ENCODE peak calls at places on chromosomes 3 and 15, in nine cellular contexts. R is naive thymus-derived CD4-positive, alpha-beta T cell; O is uterus; I is A549; Y is Panc1; A is transverse colon; U is A673; W is PC-3; F is fibroblast of lung. E is an unnamed sample. For H3K4me1, the result is how much of the 10 kb centered on the place peaks cover.

GRCh38 chr15:53033709-53034108 is 243.6 kb upstream of the ONECUT1 start:
- DNase-seq in I (no peak), W (no peak), Y (no peak), U (no peak), O (no peak), F (no peak), A (no peak), R (no peak), E (no peak)

GRCh38 chr3:48614044-48614443 is 4.6 kb upstream of the UQCRC1 start:
- DNase-seq in O (no peak), R (no peak), A (no peak), U (no peak), F (peak), W (peak), I (no peak), Y (no peak), E (no peak)

GRCh38 chr3:135103913-135104312 is 308.9 kb downstream of the EPHB1 start:
- DNase-seq in Y (no peak), F (no peak), O (no peak), U (no peak), W (no peak), A (no peak), I (no peak), R (no peak), E (no peak)

GRCh38 chr3:124760601-124761000 is 30.3 kb downstream of the UMPS start:
- DNase-seq in F (peak), O (no peak), W (no peak), R (no peak), A (no peak), U (peak), I (no peak), Y (no peak), E (no peak)

GRCh38 chr3:184018424-184018973 is 815 bp upstream of the ABCC5 start:
- DNase-seq in O (no peak), Y (no peak), F (no peak), I (no peak), A (no peak), R (no peak), U (no peak), W (no peak), E (no peak)

GRCh38 chr3:16249336-16249735 is 15.4 kb downstream of the DPH3 start:
- DNase-seq in A (no peak), F (peak), U (peak), W (peak), I (peak), O (no peak), Y (no peak), R (no peak), E (no peak)

GRCh38 chr3:36992806-36993325 is at the start of gene EPM2AIP1:
- DNase-seq in W (no peak), F (no peak), R (no peak), I (no peak), U (peak), A (no peak), Y (no peak), O (no peak), E (no peak)

GRCh38 chr3:72008226-72008996 is 223.5 kb upstream of the PROK2 start:
- DNase-seq in O (no peak), R (no peak), A (no peak), W (no peak), F (peak), U (no peak), I (no peak), Y (no peak), E (no peak)

GRCh38 chr3:179068779-179069530 is 2.7 kb downstream of the ZMAT3 start:
- DNase-seq in F (peak), W (peak), R (no peak), Y (no peak), A (peak), U (peak), I (peak), O (no peak), E (no peak)

GRCh38 chr15:67335534-67336222 is 81.1 kb downstream of the IQCH start:
- DNase-seq in A (no peak), R (no peak), O (no peak), I (no peak), W (peak), Y (no peak), F (no peak), U (no peak), E (no peak)

GRCh38 chr3:56869157-56869889 is 67.6 kb upstream of the ARHGEF3 start:
- DNase-seq in O (no peak), U (no peak), A (no peak), Y (no peak), F (peak), W (peak), I (no peak), R (no peak), E (no peak)

GRCh38 chr3:57370331-57370730 is 77.8 kb upstream of the ASB14 start:
- DNase-seq in U (no peak), F (peak), W (no peak), I (no peak), O (no peak), Y (no peak), R (no peak), A (no peak), E (no peak)

GRCh38 chr15:76964157-76964556 is 30.8 kb upstream of the PSTPIP1 start:
- DNase-seq in F (no peak), U (no peak), A (no peak), W (no peak), R (no peak), I (no peak), O (no peak), Y (no peak), E (no peak)

GRCh38 chr15:80940851-80941250 is 48.8 kb downstream of the MESD start:
- DNase-seq in U (no peak), W (no peak), I (no peak), A (no peak), O (peak), Y (no peak), F (no peak), R (no peak), E (no peak)

GRCh38 chr3:33417051-33417673 is 23.0 kb downstream of the UBP1 start:
- DNase-seq in R (no peak), O (no peak), W (peak), Y (no peak), F (peak), I (no peak), A (no peak), U (no peak), E (no peak)

GRCh38 chr15:39125904-39126303 is 455.0 kb upstream of the THBS1 start:
- DNase-seq in F (peak), O (no peak), U (peak), Y (no peak), W (peak), I (peak), A (peak), R (peak), E (no peak)

GRCh38 chr3:47299396-47300318 is 16.9 kb downstream of the KLHL18 start:
- DNase-seq in A (no peak), I (no peak), Y (no peak), W (no peak), U (no peak), F (no peak), R (no peak), O (no peak), E (no peak)

GRCh38 chr3:115885621-115886020 is 262.3 kb downstream of the GAP43 start:
- DNase-seq in W (peak), U (peak), R (no peak), I (no peak), Y (no peak), F (peak), O (no peak), A (no peak), E (no peak)

GRCh38 chr15:37873336-37873735 is 61.1 kb upstream of the TMCO5A start:
- DNase-seq in Y (no peak), F (peak), O (no peak), I (no peak), A (no peak), R (no peak), U (no peak), W (no peak), E (no peak)

GRCh38 chr3:43346990-43347749 is 60.8 kb downstream of the SNRK start:
- DNase-seq in F (peak), O (no peak), R (peak), I (no peak), A (peak), Y (no peak), U (no peak), W (no peak), E (no peak)

GRCh38 chr3:169640467-169641148 is 22.9 kb downstream of the MECOM start:
- DNase-seq in R (no peak), Y (no peak), F (no peak), A (no peak), U (no peak), W (no peak), O (no peak), I (no peak), E (no peak)

GRCh38 chr3:141360888-141361598 is 7.3 kb upstream of the ZBTB38 start:
- DNase-seq in F (peak), Y (peak), W (peak), O (no peak), R (peak), U (peak), I (peak), A (no peak), E (no peak)

GRCh38 chr3:47542614-47543173 is 29.2 kb upstream of the ELP6 start:
- DNase-seq in F (peak), I (no peak), W (no peak), U (peak), A (peak), R (no peak), Y (no peak), O (peak), E (peak)

GRCh38 chr3:182241777-182242556 is 530.2 kb downstream of the SOX2 start:
- DNase-seq in U (no peak), I (no peak), A (no peak), Y (no peak), W (no peak), F (peak), R (no peak), O (peak), E (no peak)

GRCh38 chr3:107982165-107982564 is 108.7 kb downstream of the CD47 start:
- DNase-seq in W (no peak), U (no peak), A (no peak), I (no peak), R (no peak), F (no peak), Y (no peak), O (no peak), E (no peak)
- H3K4me1 ChIP-seq in W (under half), U (under half), A (under half), I (under half), R (under half), F (under half), Y (under half), O (under half), E (under half)

GRCh38 chr15:41780266-41780665 is 6.0 kb downstream of the MAPKBP1 start:
- DNase-seq in Y (no peak), I (no peak), W (no peak), F (no peak), A (no peak), U (no peak), R (no peak), O (no peak), E (no peak)
- H3K4me1 ChIP-seq in Y (under half), I (under half), W (under half), F (under half), A (under half), U (under half), R (under half), O (under half), E (under half)

DNA sequence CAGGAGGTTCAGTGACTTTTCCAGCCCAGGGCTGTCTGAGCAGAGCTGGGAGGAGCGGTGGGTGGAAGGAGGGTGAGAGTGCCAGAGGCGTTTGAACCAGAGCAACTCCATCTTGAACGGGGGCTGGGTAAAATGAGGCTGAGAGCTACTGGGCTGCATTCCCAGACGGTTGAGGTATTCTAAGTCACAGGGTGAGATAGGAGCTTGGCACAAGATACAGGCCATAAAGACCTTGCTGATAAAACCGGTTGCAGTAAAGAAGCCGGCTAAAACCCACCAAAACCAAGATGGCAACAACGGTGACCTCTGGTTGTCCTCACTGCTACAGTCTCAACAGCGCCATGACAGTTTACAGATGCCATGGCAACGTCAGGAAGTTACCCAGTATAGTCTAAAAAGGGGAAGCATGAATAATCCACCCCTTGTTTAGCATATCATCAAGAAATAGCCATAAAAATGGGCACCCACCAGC is 60.2 kb downstream of the ABTB1 start:
- DNase-seq in O (no peak), F (no peak), I (no peak), W (no peak), U (no peak), R (no peak), A (no peak), Y (no peak), E (no peak)
- H3K4me1 ChIP-seq in O (under half), F (under half), I (half or more), W (under half), U (under half), R (under half), A (under half), Y (under half), E (half or more)

GRCh38 chr15:89338036-89338435 is 3.4 kb upstream of the POLG start:
- DNase-seq in F (no peak), W (no peak), O (no peak), Y (no peak), I (no peak), R (no peak), U (no peak), A (no peak), E (no peak)
- H3K4me1 ChIP-seq in F (under half), W (under half), O (under half), Y (under half), I (under half), R (under half), U (under half), A (under half), E (under half)

GRCh38 chr15:93059442-93059841 is 29.6 kb downstream of the RGMA start:
- DNase-seq in O (no peak), F (no peak), U (no peak), A (no peak), R (no peak), I (no peak), W (no peak), Y (no peak), E (no peak)
- H3K4me1 ChIP-seq in O (under half), F (under half), U (under half), A (under half), R (under half), I (under half), W (under half), Y (under half), E (under half)

DNA sequence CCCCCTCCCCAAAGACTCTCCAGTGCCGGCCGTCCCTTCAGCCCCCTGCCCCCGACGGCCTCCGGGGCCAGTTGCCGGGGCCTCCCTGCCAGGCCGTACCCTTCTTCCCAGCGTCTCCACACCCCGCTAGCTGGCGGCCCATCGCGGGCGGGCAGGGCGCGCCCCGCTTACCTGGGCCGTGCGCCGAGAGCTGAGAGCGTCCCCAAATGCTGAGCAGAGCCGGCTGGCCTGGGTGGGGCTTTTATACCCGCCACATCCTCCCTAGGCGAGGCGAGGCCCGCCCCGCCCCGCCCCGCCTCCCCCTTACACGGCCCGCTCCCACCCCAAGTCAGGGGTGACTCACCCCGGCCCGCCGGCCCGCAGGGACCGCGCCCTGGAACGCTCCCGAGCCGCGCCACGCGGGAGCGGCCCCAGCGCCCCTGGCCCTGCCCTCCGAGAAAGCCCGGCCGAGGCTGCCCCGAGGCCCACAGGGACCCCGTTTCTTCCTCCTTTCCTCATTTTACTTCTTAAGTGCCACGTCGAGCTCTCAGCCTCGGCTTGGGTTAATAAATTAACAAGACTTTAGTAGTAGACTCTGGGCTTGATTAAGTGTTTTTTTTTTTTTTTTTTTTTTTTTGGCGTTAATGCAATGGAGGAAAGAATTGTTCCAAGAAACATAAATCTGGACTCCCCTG is at the start of gene ANXA2:
- DNase-seq in R (peak), A (peak), U (peak), O (peak), I (peak), F (peak), Y (no peak), W (peak), E (peak)
- H3K4me1 ChIP-seq in R (under half), A (under half), U (under half), O (under half), I (half or more), F (under half), Y (half or more), W (half or more), E (under half)

DNA sequence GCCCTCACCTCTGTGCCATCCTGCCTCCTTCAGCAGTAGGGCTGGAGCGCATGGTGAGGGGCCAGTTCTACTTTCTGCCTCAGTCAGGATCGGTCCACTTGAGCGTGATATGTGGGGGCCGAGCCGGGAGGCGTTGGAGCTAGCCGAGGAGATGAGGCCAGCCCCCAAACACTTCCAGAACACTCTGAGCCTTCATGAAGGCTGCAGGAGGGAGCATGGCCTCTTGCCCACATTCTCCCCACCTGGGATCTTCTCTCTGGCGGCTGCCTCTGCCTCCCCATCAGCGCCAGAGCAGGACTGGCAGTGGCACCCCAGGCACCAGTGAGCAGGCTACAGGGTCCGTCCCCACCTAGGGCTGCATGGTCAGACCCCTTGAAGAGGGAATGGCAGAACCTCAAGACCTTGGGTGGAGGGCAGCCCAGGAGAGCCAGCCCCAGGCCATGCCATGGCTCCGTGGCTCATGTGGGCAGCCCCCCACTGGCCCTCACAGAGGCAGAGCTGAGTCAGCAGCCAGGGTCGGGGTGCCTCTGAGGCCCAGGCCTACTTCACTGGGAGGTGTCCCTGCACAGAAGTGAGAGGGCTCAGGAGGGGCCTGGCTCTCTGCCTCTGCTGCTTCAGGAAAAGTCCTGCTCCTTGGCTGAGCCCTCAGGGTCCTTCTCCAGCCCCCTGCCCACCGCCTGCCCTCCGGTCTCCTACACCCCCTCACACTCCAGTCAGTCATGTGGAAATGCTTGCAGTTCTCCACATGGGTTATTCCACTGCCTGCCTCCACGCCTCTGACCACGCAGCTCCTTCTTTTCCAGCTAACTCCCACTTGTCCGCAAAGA is 28.1 kb upstream of the CYP11A1 start:
- DNase-seq in O (no peak), I (no peak), F (no peak), U (no peak), W (no peak), A (no peak), R (no peak), Y (no peak), E (no peak)
- H3K4me1 ChIP-seq in O (under half), I (under half), F (under half), U (under half), W (half or more), A (under half), R (under half), Y (under half), E (under half)

DNA sequence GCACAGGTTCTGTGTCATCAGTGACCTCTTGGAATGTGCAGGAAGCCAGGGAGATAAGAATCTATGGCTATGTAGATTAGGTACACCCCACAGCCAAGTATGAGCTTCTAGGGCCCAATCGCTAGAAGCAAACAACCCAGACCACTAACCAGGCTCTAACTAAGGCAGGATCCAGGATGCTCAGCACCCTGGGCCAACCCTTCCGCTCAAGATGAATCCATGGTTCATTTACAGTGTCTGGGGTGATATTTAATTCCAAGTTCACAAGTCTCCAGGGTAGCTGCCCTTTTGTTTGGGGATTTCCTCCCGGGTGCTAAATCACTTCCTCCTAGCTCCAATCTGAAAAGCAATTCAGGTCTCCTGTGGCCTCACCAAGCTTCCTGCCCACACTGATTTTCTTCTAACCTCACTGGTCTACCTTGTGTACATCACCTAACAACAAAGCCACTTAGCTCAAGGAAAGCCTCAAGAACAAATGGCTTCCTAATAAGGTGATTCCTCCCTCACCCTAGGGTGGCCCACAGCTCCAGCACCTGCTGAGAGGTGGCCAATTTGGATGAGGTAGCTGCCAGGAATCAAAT is 2.4 kb downstream of the EHD4 start:
- DNase-seq in W (peak), O (no peak), U (peak), F (no peak), R (no peak), A (peak), I (no peak), Y (no peak), E (peak)
- H3K4me1 ChIP-seq in W (under half), O (under half), U (under half), F (under half), R (under half), A (under half), I (under half), Y (under half), E (under half)

GRCh38 chr3:195154111-195154791 is 116.7 kb downstream of the XXYLT1 start:
- DNase-seq in Y (no peak), F (peak), O (no peak), I (no peak), U (peak), A (no peak), R (no peak), W (no peak), E (no peak)

GRCh38 chr3:195153653-195154052 is 117.3 kb downstream of the XXYLT1 start:
- DNase-seq in W (no peak), I (no peak), R (no peak), Y (no peak), U (peak), F (peak), A (no peak), O (no peak), E (no peak)

GRCh38 chr3:195155842-195156241 is 115.1 kb downstream of the XXYLT1 start:
- DNase-seq in O (no peak), U (no peak), W (no peak), F (peak), I (no peak), A (no peak), Y (no peak), R (no peak), E (no peak)

GRCh38 chr3:195156286-195156890 is 114.6 kb downstream of the XXYLT1 start:
- DNase-seq in F (no peak), I (no peak), Y (no peak), A (no peak), O (no peak), R (no peak), W (no peak), U (no peak), E (no peak)

GRCh38 chr3:195154793-195155535 is 116.0 kb downstream of the XXYLT1 start:
- DNase-seq in I (no peak), O (peak), F (peak), R (no peak), U (peak), Y (no peak), A (peak), W (peak), E (peak)
- H3K4me1 ChIP-seq in I (under half), O (under half), F (under half), R (under half), U (half or more), Y (half or more), A (under half), W (half or more), E (under half)